ENCODE peak calls at places on chromosomes 4 and X, in seven cellular contexts. Z is Panc1, G is right lobe of liver, D is OCI-LY7, I is epithelial cell of esophagus, Q is foreskin fibroblast, T is endothelial cell of umbilical vein. B is an unnamed sample.

GRCh38 chrX:131199086-131199485 is 90.0 kb downstream of the IGSF1 start:
- DNase-seq in Z (no peak), D (no peak), I (no peak), Q (no peak), G (no peak), T (no peak), B (no peak)

GRCh38 chr4:168887809-168888208 is 122.2 kb downstream of the CBR4 start:
- DNase-seq in G (no peak), Q (no peak), I (no peak), Z (no peak), D (no peak), T (peak; percentile 14), B (no peak)

GRCh38 chr4:1973218-1973617 is 35.6 kb downstream of the NELFA start:
- DNase-seq in T (no peak), D (no peak), I (no peak), Q (no peak), G (peak; percentile 29), Z (no peak), B (no peak)

GRCh38 chr4:185592438-185592837 is 57.1 kb upstream of the PDLIM3 start:
- DNase-seq in I (no peak), D (no peak), Z (no peak), T (no peak), Q (no peak), G (no peak), B (no peak)

GRCh38 chrX:1244164-1245076 is 24.2 kb upstream of the CSF2RA start:
- DNase-seq in G (no peak), D (peak; percentile 57), Z (no peak), T (no peak), Q (no peak), I (no peak), B (peak; percentile 55)

GRCh38 chrX:107747596-107748161 is 27.9 kb downstream of the TSC22D3 start:
- DNase-seq in Z (no peak), I (peak; percentile 84), T (no peak), G (no peak), D (no peak), Q (peak; percentile 78), B (no peak)

GRCh38 chr4:94936854-94937253 is 179.1 kb downstream of the BMPR1B start:
- DNase-seq in D (no peak), T (no peak), Q (no peak), G (no peak), I (no peak), Z (no peak), B (no peak)

GRCh38 chr4:165325732-165326512 is 1.5 kb upstream of the MSMO1 start:
- DNase-seq in Q (peak; percentile 87), T (peak; percentile 74), G (no peak), D (no peak), Z (peak; percentile 66), I (peak; percentile 90), B (peak; percentile 29)

GRCh38 chr4:140705625-140706275 is 50.4 kb downstream of the TBC1D9 start:
- DNase-seq in D (no peak), T (peak; percentile 62), G (no peak), Z (no peak), I (no peak), Q (no peak), B (no peak)

GRCh38 chr4:83328486-83328885 is 6.2 kb downstream of the HPSE start:
- DNase-seq in G (no peak), T (peak; percentile 15), I (peak; percentile 37), Q (peak; percentile 19), Z (no peak), D (no peak), B (no peak)

GRCh38 chr4:146646601-146647000 is 7.9 kb downstream of the POU4F2 start:
- DNase-seq in Z (no peak), Q (no peak), I (no peak), T (no peak), G (no peak), D (no peak), B (no peak)

GRCh38 chr4:119841361-119841760 is 212.8 kb upstream of the PDE5A start:
- DNase-seq in G (no peak), Q (peak; percentile 19), D (no peak), I (peak; percentile 28), Z (no peak), T (no peak), B (no peak)

GRCh38 chr4:187474238-187474637 is 521.3 kb upstream of the ZFP42 start:
- DNase-seq in G (no peak), T (no peak), Q (no peak), Z (no peak), I (no peak), D (no peak), B (no peak)

GRCh38 chr4:187475901-187476300 is 519.7 kb upstream of the ZFP42 start:
- DNase-seq in G (no peak), Q (no peak), I (no peak), D (no peak), Z (no peak), T (no peak), B (no peak)

GRCh38 chr4:187480146-187481145 is 515.1 kb upstream of the ZFP42 start:
- DNase-seq in Q (peak; percentile 74), T (no peak), D (no peak), I (peak; percentile 65), Z (no peak), G (no peak), B (no peak)

GRCh38 chr4:187477224-187477623 is 518.3 kb upstream of the ZFP42 start:
- DNase-seq in Z (no peak), G (no peak), T (no peak), Q (no peak), D (no peak), I (no peak), B (no peak)

DNA sequence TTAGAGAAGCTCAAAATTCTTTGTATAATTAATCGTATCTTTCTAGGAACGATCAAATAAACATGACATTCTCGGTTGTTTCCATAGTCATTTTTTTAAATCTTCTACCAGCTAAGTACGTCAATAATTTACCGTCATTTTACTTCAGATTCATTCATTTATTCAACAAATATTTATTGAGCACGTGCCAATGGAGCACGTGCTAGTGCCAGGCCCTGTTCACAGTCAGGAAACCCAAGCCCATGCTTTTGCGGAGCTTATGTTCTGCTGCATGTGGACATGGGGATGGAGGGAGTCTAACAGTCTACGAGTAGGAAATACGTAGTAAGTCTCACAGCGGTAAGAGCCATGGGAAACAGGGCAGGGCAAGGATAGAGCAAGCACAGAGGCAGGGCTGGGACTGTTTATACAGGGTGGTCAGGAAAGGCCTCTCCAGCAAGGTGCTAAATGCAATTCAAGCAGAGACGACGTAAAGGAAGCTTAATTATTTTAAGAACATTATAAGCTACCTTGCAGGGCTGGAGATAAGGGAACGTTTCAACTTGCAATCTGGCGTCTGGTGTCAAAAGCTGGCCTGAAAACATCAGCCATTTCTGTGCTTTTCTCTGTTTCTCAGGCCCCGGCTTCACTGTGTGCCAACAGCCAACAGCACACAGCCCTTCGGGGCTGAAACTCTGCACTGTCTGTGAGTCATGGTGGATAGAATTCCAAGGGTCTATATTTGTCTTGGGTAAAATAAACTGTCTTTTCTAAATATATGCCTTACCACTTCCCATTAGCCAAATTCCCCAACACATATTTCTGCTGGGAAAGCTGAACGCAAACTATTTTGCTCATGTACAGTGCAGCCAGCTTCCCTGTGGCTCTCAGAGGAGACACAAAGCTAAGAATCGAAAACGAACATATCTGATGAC is 517.0 kb upstream of the ZFP42 start:
- DNase-seq in I (peak; percentile 61), G (no peak), T (no peak), D (no peak), Z (no peak), Q (peak; percentile 89), B (no peak)
- H3K4me3 ChIP-seq in I (no peak overlapping the region), G (no peak overlapping the region), T (no peak overlapping the region), D (no peak overlapping the region), Z (no peak overlapping the region), Q (no peak overlapping the region), B (no peak overlapping the region)

DNA sequence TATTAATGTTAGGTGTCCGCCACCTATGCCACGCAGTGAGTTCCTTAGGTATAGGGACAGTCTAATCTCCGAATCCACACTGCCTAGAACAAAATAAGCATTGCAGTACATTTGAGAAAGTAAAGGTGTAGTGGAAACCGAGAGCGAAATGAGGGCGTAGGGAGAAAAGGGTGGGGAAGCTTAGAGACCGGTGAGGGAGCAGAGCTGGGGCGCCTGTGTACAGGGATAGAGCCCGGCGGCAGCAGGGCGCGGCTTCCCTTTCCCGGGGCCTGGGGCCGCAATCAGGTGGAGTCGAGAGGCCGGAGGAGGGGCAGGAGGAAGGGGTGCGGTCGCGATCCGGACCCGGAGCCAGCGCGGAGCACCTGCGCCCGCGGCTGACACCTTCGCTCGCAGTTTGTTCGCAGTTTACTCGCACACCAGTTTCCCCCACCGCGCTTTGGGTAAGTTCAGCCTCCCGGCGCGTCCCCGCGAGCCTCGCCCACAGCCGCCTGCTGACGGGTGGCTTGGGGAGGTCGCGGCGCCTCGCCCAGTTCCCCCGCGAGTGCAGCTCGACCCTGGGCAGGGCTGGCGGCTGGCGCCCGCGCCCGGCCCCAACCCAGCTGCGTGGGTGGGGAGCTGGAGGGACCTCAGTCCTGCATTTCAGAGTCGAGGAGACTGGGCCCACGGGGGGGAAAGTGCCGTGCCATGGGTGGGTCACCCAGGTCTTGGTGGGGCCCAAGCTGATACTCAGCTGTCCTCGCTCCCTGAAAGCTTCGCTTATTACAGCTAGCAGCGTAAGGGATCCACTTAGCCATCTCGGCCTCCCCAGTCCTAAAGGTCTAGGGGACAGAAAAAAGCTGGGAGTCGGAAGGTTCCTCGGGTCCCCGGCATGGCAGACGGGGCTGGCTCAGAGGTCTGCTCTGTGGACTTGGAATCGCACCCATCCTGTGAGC is at the start of gene ANXA3:
- DNase-seq in D (no peak), I (peak; percentile 58), Z (no peak), T (peak; percentile 39), G (peak; percentile 56), Q (no peak), B (no peak)
- TF ChIP-seq CTCF in D (no peak), I (no peak), Z (no peak), T (peak; percentile 4), G (no peak), Q (no peak), B (no peak)

DNA sequence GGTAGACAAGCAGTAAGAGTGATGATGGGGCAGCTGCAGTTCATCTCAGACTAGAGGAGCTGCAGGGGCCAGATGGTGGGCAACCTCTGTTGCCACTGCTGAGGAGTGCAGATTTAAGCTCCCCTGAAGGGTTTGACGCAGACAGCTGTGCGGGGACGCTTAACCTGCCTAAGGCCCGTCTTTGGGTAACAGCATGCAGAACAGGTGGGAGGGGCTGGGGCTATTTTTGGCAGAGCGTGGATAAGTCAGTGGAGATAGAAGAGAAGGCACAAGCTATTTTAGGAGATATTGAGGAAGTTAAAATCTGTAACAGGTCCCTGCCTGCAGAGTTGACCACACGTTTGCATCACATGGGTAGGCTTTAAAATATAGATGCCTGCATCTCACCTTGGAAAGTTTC is 10.5 kb downstream of the CD99 start:
- DNase-seq in Q (no peak), G (no peak), I (no peak), Z (no peak), D (peak; percentile 84), T (no peak), B (no peak)
- H3K4me3 ChIP-seq in Q (no peak overlapping the region), G (no peak overlapping the region), I (no peak overlapping the region), Z (no peak overlapping the region), D (peak overlapping the region; percentile 25), T (no peak overlapping the region), B (no peak overlapping the region)

GRCh38 chrX:38221391-38221929 is 789 bp upstream of the SRPX start:
- DNase-seq in Q (peak; percentile 50), Z (no peak), D (no peak), G (no peak), T (no peak), I (no peak), B (no peak)

GRCh38 chrX:38220936-38221386 is 290 bp upstream of the SRPX start:
- DNase-seq in I (no peak), Q (no peak), Z (no peak), T (peak; percentile 35), G (no peak), D (no peak), B (no peak)

GRCh38 chrX:38216642-38217041 is 4.0 kb downstream of the SRPX start:
- DNase-seq in D (no peak), Q (no peak), T (no peak), Z (no peak), I (no peak), G (no peak), B (peak; percentile 28)

GRCh38 chrX:38224160-38224559 is 3.5 kb upstream of the SRPX start:
- DNase-seq in T (no peak), Q (no peak), I (no peak), G (no peak), Z (no peak), D (no peak), B (no peak)

GRCh38 chrX:38220024-38220935 is at the start of gene SRPX:
- DNase-seq in Q (peak; percentile 86), Z (no peak), D (no peak), I (peak; percentile 38), T (peak; percentile 58), G (peak; percentile 38), B (peak; percentile 17)
- TF ChIP-seq CTCF in Q (peak; percentile 32), Z (peak; percentile 58), D (no peak), I (peak; percentile 46), T (peak; percentile 47), G (peak; percentile 24), B (peak; percentile 9)